ENCODE peak calls at places on chromosomes 13 and 19, in eight cellular contexts. One of them, this sample, is unnamed.

GRCh38 chr19:17775991-17776803 is 18.7 kb upstream of the B3GNT3 start:
- DNase-seq in right cardiac atrium: no peak
- DNase-seq in breast epithelium: no peak
- DNase-seq in CD8-positive, alpha-beta memory T cell: no peak
- DNase-seq in GM03348: peak
- DNase-seq in stimulated activated effector memory CD8-positive, alpha-beta T cell treated with anti-CD3 and anti-CD28 coated beads, Interleukin-12 subunit alpha, Interleukin-12 subunit beta, amount 100 ng/mL, for 72 hours: no peak
- DNase-seq in OCI-LY7: no peak
- DNase-seq in non-pigmented ciliary epithelial cell: no peak
- DNase-seq in this sample: no peak

GRCh38 chr13:110227864-110228643 is 78.9 kb downstream of the COL4A1 start:
- DNase-seq in stimulated activated effector memory CD8-positive, alpha-beta T cell treated with anti-CD3 and anti-CD28 coated beads, Interleukin-12 subunit alpha, Interleukin-12 subunit beta, amount 100 ng/mL, for 72 hours: no peak
- DNase-seq in OCI-LY7: no peak
- DNase-seq in CD8-positive, alpha-beta memory T cell: no peak
- DNase-seq in GM03348: no peak
- DNase-seq in breast epithelium: no peak
- DNase-seq in non-pigmented ciliary epithelial cell: no peak
- DNase-seq in right cardiac atrium: no peak
- DNase-seq in this sample: no peak

GRCh38 chr19:6735181-6735891 is 2.0 kb downstream of the GPR108 start:
- DNase-seq in CD8-positive, alpha-beta memory T cell: no peak
- DNase-seq in stimulated activated effector memory CD8-positive, alpha-beta T cell treated with anti-CD3 and anti-CD28 coated beads, Interleukin-12 subunit alpha, Interleukin-12 subunit beta, amount 100 ng/mL, for 72 hours: no peak
- DNase-seq in non-pigmented ciliary epithelial cell: no peak
- DNase-seq in right cardiac atrium: peak
- DNase-seq in GM03348: no peak
- DNase-seq in OCI-LY7: no peak
- DNase-seq in breast epithelium: no peak
- DNase-seq in this sample: no peak

GRCh38 chr13:23793711-23794110 is 95.5 kb downstream of the MIPEP start:
- DNase-seq in OCI-LY7: no peak
- DNase-seq in non-pigmented ciliary epithelial cell: no peak
- DNase-seq in CD8-positive, alpha-beta memory T cell: no peak
- DNase-seq in right cardiac atrium: no peak
- DNase-seq in breast epithelium: no peak
- DNase-seq in GM03348: no peak
- DNase-seq in stimulated activated effector memory CD8-positive, alpha-beta T cell treated with anti-CD3 and anti-CD28 coated beads, Interleukin-12 subunit alpha, Interleukin-12 subunit beta, amount 100 ng/mL, for 72 hours: no peak
- DNase-seq in this sample: no peak

GRCh38 chr13:100461309-100462035 is 127.1 kb downstream of the GGACT start:
- DNase-seq in breast epithelium: no peak
- DNase-seq in GM03348: no peak
- DNase-seq in OCI-LY7: no peak
- DNase-seq in non-pigmented ciliary epithelial cell: no peak
- DNase-seq in stimulated activated effector memory CD8-positive, alpha-beta T cell treated with anti-CD3 and anti-CD28 coated beads, Interleukin-12 subunit alpha, Interleukin-12 subunit beta, amount 100 ng/mL, for 72 hours: no peak
- DNase-seq in right cardiac atrium: no peak
- DNase-seq in CD8-positive, alpha-beta memory T cell: no peak
- DNase-seq in this sample: no peak

GRCh38 chr13:40352385-40352778 is 314.1 kb downstream of the FOXO1 start:
- DNase-seq in breast epithelium: no peak
- DNase-seq in stimulated activated effector memory CD8-positive, alpha-beta T cell treated with anti-CD3 and anti-CD28 coated beads, Interleukin-12 subunit alpha, Interleukin-12 subunit beta, amount 100 ng/mL, for 72 hours: no peak
- DNase-seq in CD8-positive, alpha-beta memory T cell: no peak
- DNase-seq in OCI-LY7: no peak
- DNase-seq in right cardiac atrium: peak
- DNase-seq in non-pigmented ciliary epithelial cell: no peak
- DNase-seq in GM03348: no peak
- DNase-seq in this sample: no peak

GRCh38 chr19:5905072-5905778 is 553 bp downstream of the VMAC start:
- DNase-seq in CD8-positive, alpha-beta memory T cell: no peak
- DNase-seq in non-pigmented ciliary epithelial cell: no peak
- DNase-seq in GM03348: no peak
- DNase-seq in OCI-LY7: no peak
- DNase-seq in breast epithelium: no peak
- DNase-seq in stimulated activated effector memory CD8-positive, alpha-beta T cell treated with anti-CD3 and anti-CD28 coated beads, Interleukin-12 subunit alpha, Interleukin-12 subunit beta, amount 100 ng/mL, for 72 hours: no peak
- DNase-seq in right cardiac atrium: peak
- DNase-seq in this sample: no peak

GRCh38 chr19:2494447-2495129 is 18.7 kb downstream of the GADD45B start:
- DNase-seq in right cardiac atrium: peak
- DNase-seq in GM03348: peak
- DNase-seq in stimulated activated effector memory CD8-positive, alpha-beta T cell treated with anti-CD3 and anti-CD28 coated beads, Interleukin-12 subunit alpha, Interleukin-12 subunit beta, amount 100 ng/mL, for 72 hours: peak
- DNase-seq in non-pigmented ciliary epithelial cell: no peak
- DNase-seq in breast epithelium: peak
- DNase-seq in CD8-positive, alpha-beta memory T cell: peak
- DNase-seq in OCI-LY7: peak
- DNase-seq in this sample: peak

GRCh38 chr19:1041835-1042685 is 2.2 kb downstream of the ABCA7 start:
- DNase-seq in stimulated activated effector memory CD8-positive, alpha-beta T cell treated with anti-CD3 and anti-CD28 coated beads, Interleukin-12 subunit alpha, Interleukin-12 subunit beta, amount 100 ng/mL, for 72 hours: no peak
- DNase-seq in breast epithelium: no peak
- DNase-seq in OCI-LY7: no peak
- DNase-seq in CD8-positive, alpha-beta memory T cell: no peak
- DNase-seq in right cardiac atrium: peak
- DNase-seq in GM03348: no peak
- DNase-seq in non-pigmented ciliary epithelial cell: no peak
- DNase-seq in this sample: no peak

GRCh38 chr19:1155352-1156304 is 18.4 kb downstream of the SBNO2 start:
- DNase-seq in non-pigmented ciliary epithelial cell: no peak
- DNase-seq in breast epithelium: no peak
- DNase-seq in right cardiac atrium: no peak
- DNase-seq in GM03348: peak
- DNase-seq in stimulated activated effector memory CD8-positive, alpha-beta T cell treated with anti-CD3 and anti-CD28 coated beads, Interleukin-12 subunit alpha, Interleukin-12 subunit beta, amount 100 ng/mL, for 72 hours: no peak
- DNase-seq in OCI-LY7: no peak
- DNase-seq in CD8-positive, alpha-beta memory T cell: no peak
- DNase-seq in this sample: no peak

GRCh38 chr19:45954132-45954531 is 19.5 kb downstream of the NOVA2 start:
- DNase-seq in CD8-positive, alpha-beta memory T cell: no peak
- DNase-seq in stimulated activated effector memory CD8-positive, alpha-beta T cell treated with anti-CD3 and anti-CD28 coated beads, Interleukin-12 subunit alpha, Interleukin-12 subunit beta, amount 100 ng/mL, for 72 hours: no peak
- DNase-seq in GM03348: no peak
- DNase-seq in OCI-LY7: no peak
- DNase-seq in non-pigmented ciliary epithelial cell: no peak
- DNase-seq in right cardiac atrium: no peak
- DNase-seq in breast epithelium: no peak
- DNase-seq in this sample: no peak

GRCh38 chr19:16022251-16022650 is 54.0 kb upstream of the TPM4 start:
- DNase-seq in OCI-LY7: no peak
- DNase-seq in non-pigmented ciliary epithelial cell: no peak
- DNase-seq in right cardiac atrium: no peak
- DNase-seq in GM03348: no peak
- DNase-seq in breast epithelium: no peak
- DNase-seq in stimulated activated effector memory CD8-positive, alpha-beta T cell treated with anti-CD3 and anti-CD28 coated beads, Interleukin-12 subunit alpha, Interleukin-12 subunit beta, amount 100 ng/mL, for 72 hours: no peak
- DNase-seq in CD8-positive, alpha-beta memory T cell: no peak
- DNase-seq in this sample: no peak

GRCh38 chr13:71751074-71751473 is 115.9 kb downstream of the DACH1 start:
- DNase-seq in right cardiac atrium: no peak
- DNase-seq in GM03348: no peak
- DNase-seq in stimulated activated effector memory CD8-positive, alpha-beta T cell treated with anti-CD3 and anti-CD28 coated beads, Interleukin-12 subunit alpha, Interleukin-12 subunit beta, amount 100 ng/mL, for 72 hours: no peak
- DNase-seq in OCI-LY7: no peak
- DNase-seq in breast epithelium: no peak
- DNase-seq in non-pigmented ciliary epithelial cell: no peak
- DNase-seq in CD8-positive, alpha-beta memory T cell: no peak
- DNase-seq in this sample: no peak

GRCh38 chr19:15195987-15196682 is 4.7 kb downstream of the NOTCH3 start:
- DNase-seq in OCI-LY7: no peak
- DNase-seq in non-pigmented ciliary epithelial cell: no peak
- DNase-seq in CD8-positive, alpha-beta memory T cell: no peak
- DNase-seq in breast epithelium: peak
- DNase-seq in right cardiac atrium: peak
- DNase-seq in stimulated activated effector memory CD8-positive, alpha-beta T cell treated with anti-CD3 and anti-CD28 coated beads, Interleukin-12 subunit alpha, Interleukin-12 subunit beta, amount 100 ng/mL, for 72 hours: no peak
- DNase-seq in GM03348: peak
- DNase-seq in this sample: no peak

GRCh38 chr13:30685320-30685859 is 50.0 kb upstream of the ALOX5AP start:
- DNase-seq in OCI-LY7: no peak
- DNase-seq in breast epithelium: no peak
- DNase-seq in CD8-positive, alpha-beta memory T cell: no peak
- DNase-seq in non-pigmented ciliary epithelial cell: no peak
- DNase-seq in stimulated activated effector memory CD8-positive, alpha-beta T cell treated with anti-CD3 and anti-CD28 coated beads, Interleukin-12 subunit alpha, Interleukin-12 subunit beta, amount 100 ng/mL, for 72 hours: no peak
- DNase-seq in GM03348: no peak
- DNase-seq in right cardiac atrium: no peak
- DNase-seq in this sample: no peak

GRCh38 chr13:46386426-46386995 is 541 bp downstream of the RUBCNL start:
- DNase-seq in non-pigmented ciliary epithelial cell: no peak
- DNase-seq in breast epithelium: no peak
- DNase-seq in right cardiac atrium: no peak
- DNase-seq in CD8-positive, alpha-beta memory T cell: no peak
- DNase-seq in stimulated activated effector memory CD8-positive, alpha-beta T cell treated with anti-CD3 and anti-CD28 coated beads, Interleukin-12 subunit alpha, Interleukin-12 subunit beta, amount 100 ng/mL, for 72 hours: no peak
- DNase-seq in OCI-LY7: peak
- DNase-seq in GM03348: no peak
- DNase-seq in this sample: no peak

GRCh38 chr19:40610396-40611064 is 9.4 kb downstream of the LTBP4 start:
- DNase-seq in stimulated activated effector memory CD8-positive, alpha-beta T cell treated with anti-CD3 and anti-CD28 coated beads, Interleukin-12 subunit alpha, Interleukin-12 subunit beta, amount 100 ng/mL, for 72 hours: peak
- DNase-seq in breast epithelium: peak
- DNase-seq in non-pigmented ciliary epithelial cell: no peak
- DNase-seq in OCI-LY7: no peak
- DNase-seq in CD8-positive, alpha-beta memory T cell: peak
- DNase-seq in GM03348: no peak
- DNase-seq in right cardiac atrium: peak
- DNase-seq in this sample: no peak

GRCh38 chr19:7376151-7376852 is 27.6 kb downstream of the ARHGEF18 start:
- DNase-seq in CD8-positive, alpha-beta memory T cell: no peak
- DNase-seq in OCI-LY7: no peak
- DNase-seq in breast epithelium: no peak
- DNase-seq in stimulated activated effector memory CD8-positive, alpha-beta T cell treated with anti-CD3 and anti-CD28 coated beads, Interleukin-12 subunit alpha, Interleukin-12 subunit beta, amount 100 ng/mL, for 72 hours: no peak
- DNase-seq in GM03348: no peak
- DNase-seq in right cardiac atrium: no peak
- DNase-seq in non-pigmented ciliary epithelial cell: no peak
- DNase-seq in this sample: no peak

GRCh38 chr19:18464646-18465045 is 26.7 kb upstream of the ISYNA1 start:
- DNase-seq in stimulated activated effector memory CD8-positive, alpha-beta T cell treated with anti-CD3 and anti-CD28 coated beads, Interleukin-12 subunit alpha, Interleukin-12 subunit beta, amount 100 ng/mL, for 72 hours: no peak
- DNase-seq in CD8-positive, alpha-beta memory T cell: no peak
- DNase-seq in right cardiac atrium: peak
- DNase-seq in breast epithelium: peak
- DNase-seq in OCI-LY7: no peak
- DNase-seq in non-pigmented ciliary epithelial cell: peak
- DNase-seq in GM03348: peak
- DNase-seq in this sample: peak

GRCh38 chr13:113765241-113765910 is 6.3 kb downstream of the TMEM255B start:
- DNase-seq in right cardiac atrium: no peak
- DNase-seq in breast epithelium: no peak
- DNase-seq in OCI-LY7: no peak
- DNase-seq in GM03348: peak
- DNase-seq in non-pigmented ciliary epithelial cell: no peak
- DNase-seq in stimulated activated effector memory CD8-positive, alpha-beta T cell treated with anti-CD3 and anti-CD28 coated beads, Interleukin-12 subunit alpha, Interleukin-12 subunit beta, amount 100 ng/mL, for 72 hours: no peak
- DNase-seq in CD8-positive, alpha-beta memory T cell: no peak
- DNase-seq in this sample: no peak

GRCh38 chr19:17450264-17451075 is 2.0 kb upstream of the TMEM221 start:
- DNase-seq in OCI-LY7: no peak
- DNase-seq in right cardiac atrium: no peak
- DNase-seq in breast epithelium: no peak
- DNase-seq in CD8-positive, alpha-beta memory T cell: no peak
- DNase-seq in stimulated activated effector memory CD8-positive, alpha-beta T cell treated with anti-CD3 and anti-CD28 coated beads, Interleukin-12 subunit alpha, Interleukin-12 subunit beta, amount 100 ng/mL, for 72 hours: no peak
- DNase-seq in GM03348: no peak
- DNase-seq in non-pigmented ciliary epithelial cell: no peak
- DNase-seq in this sample: no peak

GRCh38 chr19:19179548-19180441 is 9.7 kb upstream of the MEF2B start:
- DNase-seq in right cardiac atrium: no peak
- DNase-seq in stimulated activated effector memory CD8-positive, alpha-beta T cell treated with anti-CD3 and anti-CD28 coated beads, Interleukin-12 subunit alpha, Interleukin-12 subunit beta, amount 100 ng/mL, for 72 hours: no peak
- DNase-seq in non-pigmented ciliary epithelial cell: no peak
- DNase-seq in GM03348: no peak
- DNase-seq in breast epithelium: no peak
- DNase-seq in OCI-LY7: no peak
- DNase-seq in CD8-positive, alpha-beta memory T cell: no peak
- DNase-seq in this sample: no peak

GRCh38 chr13:48318014-48318713 is 14.6 kb downstream of the RB1 start:
- DNase-seq in OCI-LY7: no peak
- DNase-seq in GM03348: no peak
- DNase-seq in stimulated activated effector memory CD8-positive, alpha-beta T cell treated with anti-CD3 and anti-CD28 coated beads, Interleukin-12 subunit alpha, Interleukin-12 subunit beta, amount 100 ng/mL, for 72 hours: no peak
- DNase-seq in right cardiac atrium: peak
- DNase-seq in non-pigmented ciliary epithelial cell: no peak
- DNase-seq in breast epithelium: no peak
- DNase-seq in CD8-positive, alpha-beta memory T cell: no peak
- DNase-seq in this sample: no peak

GRCh38 chr13:110014719-110015118 is 228.3 kb upstream of the IRS2 start:
- DNase-seq in CD8-positive, alpha-beta memory T cell: no peak
- DNase-seq in non-pigmented ciliary epithelial cell: no peak
- DNase-seq in right cardiac atrium: no peak
- DNase-seq in GM03348: no peak
- DNase-seq in breast epithelium: no peak
- DNase-seq in stimulated activated effector memory CD8-positive, alpha-beta T cell treated with anti-CD3 and anti-CD28 coated beads, Interleukin-12 subunit alpha, Interleukin-12 subunit beta, amount 100 ng/mL, for 72 hours: no peak
- DNase-seq in OCI-LY7: no peak
- DNase-seq in this sample: no peak

GRCh38 chr13:51758691-51759090 is 45.3 kb downstream of the DHRS12 start:
- DNase-seq in breast epithelium: no peak
- DNase-seq in non-pigmented ciliary epithelial cell: no peak
- DNase-seq in stimulated activated effector memory CD8-positive, alpha-beta T cell treated with anti-CD3 and anti-CD28 coated beads, Interleukin-12 subunit alpha, Interleukin-12 subunit beta, amount 100 ng/mL, for 72 hours: no peak
- DNase-seq in right cardiac atrium: no peak
- DNase-seq in GM03348: no peak
- DNase-seq in CD8-positive, alpha-beta memory T cell: no peak
- DNase-seq in OCI-LY7: no peak
- DNase-seq in this sample: no peak

GRCh38 chr13:23384111-23384510 is 49.4 kb downstream of the SACS start:
- DNase-seq in stimulated activated effector memory CD8-positive, alpha-beta T cell treated with anti-CD3 and anti-CD28 coated beads, Interleukin-12 subunit alpha, Interleukin-12 subunit beta, amount 100 ng/mL, for 72 hours: no peak
- DNase-seq in non-pigmented ciliary epithelial cell: peak
- DNase-seq in CD8-positive, alpha-beta memory T cell: no peak
- DNase-seq in breast epithelium: no peak
- DNase-seq in right cardiac atrium: no peak
- DNase-seq in OCI-LY7: no peak
- DNase-seq in GM03348: peak
- DNase-seq in this sample: no peak

GRCh38 chr13:46544811-46545210 is 8.2 kb upstream of the LRCH1 start:
- DNase-seq in OCI-LY7: no peak
- DNase-seq in CD8-positive, alpha-beta memory T cell: no peak
- DNase-seq in right cardiac atrium: no peak
- DNase-seq in stimulated activated effector memory CD8-positive, alpha-beta T cell treated with anti-CD3 and anti-CD28 coated beads, Interleukin-12 subunit alpha, Interleukin-12 subunit beta, amount 100 ng/mL, for 72 hours: no peak
- DNase-seq in breast epithelium: no peak
- DNase-seq in GM03348: no peak
- DNase-seq in non-pigmented ciliary epithelial cell: no peak
- DNase-seq in this sample: peak

GRCh38 chr13:39913928-39914327 is 258.5 kb downstream of the COG6 start:
- DNase-seq in GM03348: no peak
- DNase-seq in OCI-LY7: no peak
- DNase-seq in stimulated activated effector memory CD8-positive, alpha-beta T cell treated with anti-CD3 and anti-CD28 coated beads, Interleukin-12 subunit alpha, Interleukin-12 subunit beta, amount 100 ng/mL, for 72 hours: no peak
- DNase-seq in non-pigmented ciliary epithelial cell: no peak
- DNase-seq in right cardiac atrium: peak
- DNase-seq in breast epithelium: no peak
- DNase-seq in CD8-positive, alpha-beta memory T cell: no peak
- DNase-seq in this sample: no peak

GRCh38 chr19:41707502-41707812 is 969 bp upstream of the CEACAM5 start:
- DNase-seq in GM03348: no peak
- DNase-seq in breast epithelium: no peak
- DNase-seq in stimulated activated effector memory CD8-positive, alpha-beta T cell treated with anti-CD3 and anti-CD28 coated beads, Interleukin-12 subunit alpha, Interleukin-12 subunit beta, amount 100 ng/mL, for 72 hours: no peak
- DNase-seq in right cardiac atrium: no peak
- DNase-seq in non-pigmented ciliary epithelial cell: no peak
- DNase-seq in CD8-positive, alpha-beta memory T cell: no peak
- DNase-seq in OCI-LY7: no peak
- DNase-seq in this sample: no peak

GRCh38 chr19:2251577-2252480 is 2.7 kb downstream of the AMH start:
- DNase-seq in GM03348: no peak
- DNase-seq in OCI-LY7: no peak
- DNase-seq in breast epithelium: no peak
- DNase-seq in non-pigmented ciliary epithelial cell: no peak
- DNase-seq in stimulated activated effector memory CD8-positive, alpha-beta T cell treated with anti-CD3 and anti-CD28 coated beads, Interleukin-12 subunit alpha, Interleukin-12 subunit beta, amount 100 ng/mL, for 72 hours: no peak
- DNase-seq in CD8-positive, alpha-beta memory T cell: no peak
- DNase-seq in right cardiac atrium: peak
- DNase-seq in this sample: no peak

GRCh38 chr13:20940083-20940482 is 37.5 kb upstream of the XPO4 start:
- DNase-seq in CD8-positive, alpha-beta memory T cell: no peak
- DNase-seq in GM03348: peak
- DNase-seq in stimulated activated effector memory CD8-positive, alpha-beta T cell treated with anti-CD3 and anti-CD28 coated beads, Interleukin-12 subunit alpha, Interleukin-12 subunit beta, amount 100 ng/mL, for 72 hours: no peak
- DNase-seq in right cardiac atrium: no peak
- DNase-seq in OCI-LY7: no peak
- DNase-seq in breast epithelium: no peak
- DNase-seq in non-pigmented ciliary epithelial cell: peak
- DNase-seq in this sample: no peak

GRCh38 chr19:12137541-12137940 is 2.6 kb downstream of the ZNF20 start:
- DNase-seq in breast epithelium: no peak
- DNase-seq in OCI-LY7: peak
- DNase-seq in right cardiac atrium: no peak
- DNase-seq in non-pigmented ciliary epithelial cell: no peak
- DNase-seq in GM03348: no peak
- DNase-seq in CD8-positive, alpha-beta memory T cell: peak
- DNase-seq in stimulated activated effector memory CD8-positive, alpha-beta T cell treated with anti-CD3 and anti-CD28 coated beads, Interleukin-12 subunit alpha, Interleukin-12 subunit beta, amount 100 ng/mL, for 72 hours: no peak
- DNase-seq in this sample: no peak

GRCh38 chr19:2722541-2723344 is 1.6 kb upstream of the DIRAS1 start:
- DNase-seq in breast epithelium: peak
- DNase-seq in stimulated activated effector memory CD8-positive, alpha-beta T cell treated with anti-CD3 and anti-CD28 coated beads, Interleukin-12 subunit alpha, Interleukin-12 subunit beta, amount 100 ng/mL, for 72 hours: no peak
- DNase-seq in GM03348: peak
- DNase-seq in CD8-positive, alpha-beta memory T cell: no peak
- DNase-seq in right cardiac atrium: peak
- DNase-seq in non-pigmented ciliary epithelial cell: no peak
- DNase-seq in OCI-LY7: no peak
- DNase-seq in this sample: peak

GRCh38 chr19:31350033-31350692 is 927 bp upstream of the TSHZ3 start:
- DNase-seq in stimulated activated effector memory CD8-positive, alpha-beta T cell treated with anti-CD3 and anti-CD28 coated beads, Interleukin-12 subunit alpha, Interleukin-12 subunit beta, amount 100 ng/mL, for 72 hours: no peak
- DNase-seq in OCI-LY7: no peak
- DNase-seq in CD8-positive, alpha-beta memory T cell: no peak
- DNase-seq in GM03348: peak
- DNase-seq in non-pigmented ciliary epithelial cell: no peak
- DNase-seq in right cardiac atrium: peak
- DNase-seq in breast epithelium: no peak
- DNase-seq in this sample: no peak

This sample was measured in cerebellar cortex.